ENCODE peak calls at places on chromosomes 1 and 21, in five cellular contexts. C is activated T-cell treated with anti-CD3 and anti-CD28 coated beads for 24 hours; W is stimulated activated CD8-positive, alpha-beta memory T cell treated with anti-CD3 and anti-CD28 coated beads, Interleukin-2, amount 100 ng/mL, for 48 hours; Z is sciatic nerve; V is choroid plexus epithelial cell. Y is an unnamed sample.

GRCh38 chr1:76230894-76231293 is 156.3 kb downstream of the ST6GALNAC3 start:
- DNase-seq in C (no peak), W (no peak), Z (no peak), V (no peak), Y (no peak)

GRCh38 chr1:217311766-217312165 is 319.1 kb downstream of the GPATCH2 start:
- DNase-seq in C (no peak), W (no peak), Z (no peak), V (peak), Y (no peak)

GRCh38 chr1:100463809-100464424 is 74.0 kb upstream of the GPR88 start:
- DNase-seq in C (peak), W (peak), Z (peak), V (peak), Y (peak)

GRCh38 chr1:88457197-88457596 is 226.9 kb upstream of the PKN2 start:
- DNase-seq in C (no peak), W (no peak), Z (no peak), V (no peak), Y (no peak)

GRCh38 chr21:39153373-39153772 is 29.9 kb downstream of the PSMG1 start:
- DNase-seq in C (no peak), W (no peak), Z (no peak), V (peak), Y (no peak)

GRCh38 chr21:45592208-45592619 is 50.0 kb upstream of the SLC19A1 start:
- DNase-seq in C (peak), W (peak), Z (peak), V (peak), Y (no peak)

GRCh38 chr1:205396972-205397616 is 24.8 kb downstream of the LEMD1 start:
- DNase-seq in C (peak), W (no peak), Z (no peak), V (peak), Y (peak)

GRCh38 chr1:66598670-66599069 is 64.7 kb downstream of the SGIP1 start:
- DNase-seq in C (no peak), W (no peak), Z (no peak), V (peak), Y (peak)

GRCh38 chr1:239306426-239306825 is 79.9 kb upstream of the CHRM3 start:
- DNase-seq in C (no peak), W (no peak), Z (no peak), V (no peak), Y (no peak)

GRCh38 chr1:166479052-166479631 is 312.3 kb upstream of the FAM78B start:
- DNase-seq in C (peak), W (no peak), Z (peak), V (peak), Y (peak)

Y was measured in NCI-H226.